ENCODE peak calls at places on chromosomes 16 and 17, in nine cellular contexts. One of them, this sample, is unnamed.

GRCh38 chr17:67993998-67994361 is 2.3 kb downstream of the C17orf58 start:
- DNase-seq in A172: no peak
- DNase-seq in WERI-Rb-1: no peak
- DNase-seq in activated CD4-positive, alpha-beta T cell treated with anti-CD3 and anti-CD28 coated beads, Interleukin-2, amount 50 U/mL, for 4 hours: no peak
- DNase-seq in DMS153: no peak
- DNase-seq in suprapubic skin: peak; percentile 76
- DNase-seq in stimulated activated CD4-positive, alpha-beta T cell treated with anti-CD3 and anti-CD28 coated beads, Interleukin-15, amount 100 ng/mL, for 1 hour: no peak
- DNase-seq in KBM-7: peak; percentile 49
- DNase-seq in activated T-helper 1 cell treated with anti-CD3 and anti-CD28 coated beads, Interleukin-12 subunit alpha, Interleukin-12 subunit beta, Interleukin-2, Interleukin-4 antibody, amounts not matched to agents 30 ng/mL and 10 ng/mL and 1 ng/mL, durations not matched to agents 14 hours and 24 hours and 36 hours: no peak
- DNase-seq in this sample: no peak

GRCh38 chr17:32596666-32597065 is 109.9 kb downstream of the CDK5R1 start:
- DNase-seq in A172: peak; percentile 36
- DNase-seq in WERI-Rb-1: peak; percentile 84
- DNase-seq in activated CD4-positive, alpha-beta T cell treated with anti-CD3 and anti-CD28 coated beads, Interleukin-2, amount 50 U/mL, for 4 hours: no peak
- DNase-seq in DMS153: no peak
- DNase-seq in suprapubic skin: no peak
- DNase-seq in stimulated activated CD4-positive, alpha-beta T cell treated with anti-CD3 and anti-CD28 coated beads, Interleukin-15, amount 100 ng/mL, for 1 hour: no peak
- DNase-seq in KBM-7: no peak
- DNase-seq in activated T-helper 1 cell treated with anti-CD3 and anti-CD28 coated beads, Interleukin-12 subunit alpha, Interleukin-12 subunit beta, Interleukin-2, Interleukin-4 antibody, amounts not matched to agents 30 ng/mL and 10 ng/mL and 1 ng/mL, durations not matched to agents 14 hours and 24 hours and 36 hours: no peak
- DNase-seq in this sample: peak; percentile 38

GRCh38 chr16:24838554-24839266 is 7.1 kb upstream of the SLC5A11 start:
- DNase-seq in A172: peak; percentile 39
- DNase-seq in WERI-Rb-1: no peak
- DNase-seq in activated CD4-positive, alpha-beta T cell treated with anti-CD3 and anti-CD28 coated beads, Interleukin-2, amount 50 U/mL, for 4 hours: no peak
- DNase-seq in DMS153: no peak
- DNase-seq in suprapubic skin: no peak
- DNase-seq in stimulated activated CD4-positive, alpha-beta T cell treated with anti-CD3 and anti-CD28 coated beads, Interleukin-15, amount 100 ng/mL, for 1 hour: no peak
- DNase-seq in KBM-7: peak; percentile 48
- DNase-seq in activated T-helper 1 cell treated with anti-CD3 and anti-CD28 coated beads, Interleukin-12 subunit alpha, Interleukin-12 subunit beta, Interleukin-2, Interleukin-4 antibody, amounts not matched to agents 30 ng/mL and 10 ng/mL and 1 ng/mL, durations not matched to agents 14 hours and 24 hours and 36 hours: no peak
- DNase-seq in this sample: no peak

GRCh38 chr16:57194512-57194911 is 8.4 kb downstream of the RSPRY1 start:
- DNase-seq in A172: peak; percentile 90
- DNase-seq in WERI-Rb-1: no peak
- DNase-seq in activated CD4-positive, alpha-beta T cell treated with anti-CD3 and anti-CD28 coated beads, Interleukin-2, amount 50 U/mL, for 4 hours: no peak
- DNase-seq in DMS153: no peak
- DNase-seq in suprapubic skin: no peak
- DNase-seq in stimulated activated CD4-positive, alpha-beta T cell treated with anti-CD3 and anti-CD28 coated beads, Interleukin-15, amount 100 ng/mL, for 1 hour: no peak
- DNase-seq in KBM-7: no peak
- DNase-seq in activated T-helper 1 cell treated with anti-CD3 and anti-CD28 coated beads, Interleukin-12 subunit alpha, Interleukin-12 subunit beta, Interleukin-2, Interleukin-4 antibody, amounts not matched to agents 30 ng/mL and 10 ng/mL and 1 ng/mL, durations not matched to agents 14 hours and 24 hours and 36 hours: no peak
- DNase-seq in this sample: no peak

GRCh38 chr17:76641501-76641900 is 2.1 kb downstream of the ST6GALNAC1 start:
- DNase-seq in A172: no peak
- DNase-seq in WERI-Rb-1: no peak
- DNase-seq in activated CD4-positive, alpha-beta T cell treated with anti-CD3 and anti-CD28 coated beads, Interleukin-2, amount 50 U/mL, for 4 hours: no peak
- DNase-seq in DMS153: peak; percentile 47
- DNase-seq in suprapubic skin: no peak
- DNase-seq in stimulated activated CD4-positive, alpha-beta T cell treated with anti-CD3 and anti-CD28 coated beads, Interleukin-15, amount 100 ng/mL, for 1 hour: no peak
- DNase-seq in KBM-7: no peak
- DNase-seq in activated T-helper 1 cell treated with anti-CD3 and anti-CD28 coated beads, Interleukin-12 subunit alpha, Interleukin-12 subunit beta, Interleukin-2, Interleukin-4 antibody, amounts not matched to agents 30 ng/mL and 10 ng/mL and 1 ng/mL, durations not matched to agents 14 hours and 24 hours and 36 hours: no peak
- DNase-seq in this sample: peak; percentile 5

GRCh38 chr17:37650419-37651003 is 7.3 kb upstream of the DDX52 start:
- DNase-seq in A172: peak; percentile 68
- DNase-seq in WERI-Rb-1: peak; percentile 56
- DNase-seq in activated CD4-positive, alpha-beta T cell treated with anti-CD3 and anti-CD28 coated beads, Interleukin-2, amount 50 U/mL, for 4 hours: no peak
- DNase-seq in DMS153: peak; percentile 37
- DNase-seq in suprapubic skin: no peak
- DNase-seq in stimulated activated CD4-positive, alpha-beta T cell treated with anti-CD3 and anti-CD28 coated beads, Interleukin-15, amount 100 ng/mL, for 1 hour: no peak
- DNase-seq in KBM-7: peak; percentile 32
- DNase-seq in activated T-helper 1 cell treated with anti-CD3 and anti-CD28 coated beads, Interleukin-12 subunit alpha, Interleukin-12 subunit beta, Interleukin-2, Interleukin-4 antibody, amounts not matched to agents 30 ng/mL and 10 ng/mL and 1 ng/mL, durations not matched to agents 14 hours and 24 hours and 36 hours: no peak
- DNase-seq in this sample: peak; percentile 33

GRCh38 chr17:27339836-27340550 is 46.1 kb downstream of the WSB1 start:
- DNase-seq in A172: peak; percentile 73
- DNase-seq in WERI-Rb-1: no peak
- DNase-seq in activated CD4-positive, alpha-beta T cell treated with anti-CD3 and anti-CD28 coated beads, Interleukin-2, amount 50 U/mL, for 4 hours: peak; percentile 19
- DNase-seq in DMS153: no peak
- DNase-seq in suprapubic skin: no peak
- DNase-seq in stimulated activated CD4-positive, alpha-beta T cell treated with anti-CD3 and anti-CD28 coated beads, Interleukin-15, amount 100 ng/mL, for 1 hour: no peak
- DNase-seq in KBM-7: no peak
- DNase-seq in activated T-helper 1 cell treated with anti-CD3 and anti-CD28 coated beads, Interleukin-12 subunit alpha, Interleukin-12 subunit beta, Interleukin-2, Interleukin-4 antibody, amounts not matched to agents 30 ng/mL and 10 ng/mL and 1 ng/mL, durations not matched to agents 14 hours and 24 hours and 36 hours: no peak
- DNase-seq in this sample: no peak

GRCh38 chr17:64232466-64233262 is 30.4 kb downstream of the TEX2 start:
- DNase-seq in A172: no peak
- DNase-seq in WERI-Rb-1: no peak
- DNase-seq in activated CD4-positive, alpha-beta T cell treated with anti-CD3 and anti-CD28 coated beads, Interleukin-2, amount 50 U/mL, for 4 hours: no peak
- DNase-seq in DMS153: no peak
- DNase-seq in suprapubic skin: no peak
- DNase-seq in stimulated activated CD4-positive, alpha-beta T cell treated with anti-CD3 and anti-CD28 coated beads, Interleukin-15, amount 100 ng/mL, for 1 hour: no peak
- DNase-seq in KBM-7: no peak
- DNase-seq in activated T-helper 1 cell treated with anti-CD3 and anti-CD28 coated beads, Interleukin-12 subunit alpha, Interleukin-12 subunit beta, Interleukin-2, Interleukin-4 antibody, amounts not matched to agents 30 ng/mL and 10 ng/mL and 1 ng/mL, durations not matched to agents 14 hours and 24 hours and 36 hours: no peak
- DNase-seq in this sample: no peak

GRCh38 chr17:30558313-30559195 is 81.3 kb downstream of the GOSR1 start:
- DNase-seq in A172: no peak
- DNase-seq in WERI-Rb-1: no peak
- DNase-seq in activated CD4-positive, alpha-beta T cell treated with anti-CD3 and anti-CD28 coated beads, Interleukin-2, amount 50 U/mL, for 4 hours: no peak
- DNase-seq in DMS153: no peak
- DNase-seq in suprapubic skin: no peak
- DNase-seq in stimulated activated CD4-positive, alpha-beta T cell treated with anti-CD3 and anti-CD28 coated beads, Interleukin-15, amount 100 ng/mL, for 1 hour: no peak
- DNase-seq in KBM-7: no peak
- DNase-seq in activated T-helper 1 cell treated with anti-CD3 and anti-CD28 coated beads, Interleukin-12 subunit alpha, Interleukin-12 subunit beta, Interleukin-2, Interleukin-4 antibody, amounts not matched to agents 30 ng/mL and 10 ng/mL and 1 ng/mL, durations not matched to agents 14 hours and 24 hours and 36 hours: no peak
- DNase-seq in this sample: no peak

GRCh38 chr17:51228177-51228576 is 31.7 kb downstream of the MBTD1 start:
- DNase-seq in A172: no peak
- DNase-seq in WERI-Rb-1: no peak
- DNase-seq in activated CD4-positive, alpha-beta T cell treated with anti-CD3 and anti-CD28 coated beads, Interleukin-2, amount 50 U/mL, for 4 hours: no peak
- DNase-seq in DMS153: no peak
- DNase-seq in suprapubic skin: no peak
- DNase-seq in stimulated activated CD4-positive, alpha-beta T cell treated with anti-CD3 and anti-CD28 coated beads, Interleukin-15, amount 100 ng/mL, for 1 hour: no peak
- DNase-seq in KBM-7: no peak
- DNase-seq in activated T-helper 1 cell treated with anti-CD3 and anti-CD28 coated beads, Interleukin-12 subunit alpha, Interleukin-12 subunit beta, Interleukin-2, Interleukin-4 antibody, amounts not matched to agents 30 ng/mL and 10 ng/mL and 1 ng/mL, durations not matched to agents 14 hours and 24 hours and 36 hours: no peak
- DNase-seq in this sample: no peak

GRCh38 chr16:80231118-80231515 is 309.7 kb upstream of the DYNLRB2 start:
- DNase-seq in A172: no peak
- DNase-seq in WERI-Rb-1: no peak
- DNase-seq in activated CD4-positive, alpha-beta T cell treated with anti-CD3 and anti-CD28 coated beads, Interleukin-2, amount 50 U/mL, for 4 hours: no peak
- DNase-seq in DMS153: no peak
- DNase-seq in suprapubic skin: no peak
- DNase-seq in stimulated activated CD4-positive, alpha-beta T cell treated with anti-CD3 and anti-CD28 coated beads, Interleukin-15, amount 100 ng/mL, for 1 hour: no peak
- DNase-seq in KBM-7: no peak
- DNase-seq in activated T-helper 1 cell treated with anti-CD3 and anti-CD28 coated beads, Interleukin-12 subunit alpha, Interleukin-12 subunit beta, Interleukin-2, Interleukin-4 antibody, amounts not matched to agents 30 ng/mL and 10 ng/mL and 1 ng/mL, durations not matched to agents 14 hours and 24 hours and 36 hours: no peak
- DNase-seq in this sample: no peak

GRCh38 chr17:42541041-42541833 is 5.2 kb downstream of the NAGLU start:
- DNase-seq in A172: peak; percentile 63
- DNase-seq in WERI-Rb-1: no peak
- DNase-seq in activated CD4-positive, alpha-beta T cell treated with anti-CD3 and anti-CD28 coated beads, Interleukin-2, amount 50 U/mL, for 4 hours: no peak
- DNase-seq in DMS153: no peak
- DNase-seq in suprapubic skin: no peak
- DNase-seq in stimulated activated CD4-positive, alpha-beta T cell treated with anti-CD3 and anti-CD28 coated beads, Interleukin-15, amount 100 ng/mL, for 1 hour: no peak
- DNase-seq in KBM-7: no peak
- DNase-seq in activated T-helper 1 cell treated with anti-CD3 and anti-CD28 coated beads, Interleukin-12 subunit alpha, Interleukin-12 subunit beta, Interleukin-2, Interleukin-4 antibody, amounts not matched to agents 30 ng/mL and 10 ng/mL and 1 ng/mL, durations not matched to agents 14 hours and 24 hours and 36 hours: no peak
- DNase-seq in this sample: no peak